ENCODE peak calls at places on chromosome 18, in seven cellular contexts. One of them, this sample, is unnamed.
A peak's percentile ranks its signal among the peaks of the same experiment; 100 is the strongest.

GRCh38 chr18:3612315-3612714 is 162.3 kb downstream of the TGIF1 start:
- DNase-seq in KG1: no peak
- DNase-seq in upper lobe of right lung: no peak
- DNase-seq in foreskin fibroblast: no peak
- DNase-seq in astrocyte: no peak
- DNase-seq in SW480: peak; percentile 46
- DNase-seq in B cell: no peak
- DNase-seq in this sample: no peak

GRCh38 chr18:47263197-47263827 is 11.9 kb upstream of the SKOR2 start:
- DNase-seq in SW480: no peak
- DNase-seq in KG1: no peak
- DNase-seq in foreskin fibroblast: no peak
- DNase-seq in B cell: no peak
- DNase-seq in astrocyte: no peak
- DNase-seq in upper lobe of right lung: no peak
- DNase-seq in this sample: no peak

GRCh38 chr18:70452501-70452900 is 163.7 kb downstream of the SOCS6 start:
- DNase-seq in astrocyte: no peak
- DNase-seq in foreskin fibroblast: no peak
- DNase-seq in B cell: no peak
- DNase-seq in upper lobe of right lung: no peak
- DNase-seq in KG1: no peak
- DNase-seq in SW480: no peak
- DNase-seq in this sample: no peak

GRCh38 chr18:74266161-74266560 is 25.6 kb downstream of the CYB5A start:
- DNase-seq in upper lobe of right lung: no peak
- DNase-seq in SW480: no peak
- DNase-seq in astrocyte: peak; percentile 58
- DNase-seq in foreskin fibroblast: no peak
- DNase-seq in B cell: no peak
- DNase-seq in KG1: no peak
- DNase-seq in this sample: no peak

GRCh38 chr18:58609536-58609993 is 19.3 kb downstream of the ALPK2 start:
- DNase-seq in SW480: no peak
- DNase-seq in upper lobe of right lung: no peak
- DNase-seq in KG1: no peak
- DNase-seq in astrocyte: no peak
- DNase-seq in foreskin fibroblast: no peak
- DNase-seq in B cell: peak; percentile 47
- DNase-seq in this sample: no peak

GRCh38 chr18:21955757-21956652 is 213.4 kb upstream of the GATA6 start:
- DNase-seq in astrocyte: peak; percentile 30
- DNase-seq in upper lobe of right lung: peak; percentile 91
- DNase-seq in KG1: peak; percentile 8
- DNase-seq in foreskin fibroblast: peak; percentile 43
- DNase-seq in B cell: peak; percentile 78
- DNase-seq in SW480: peak; percentile 47
- DNase-seq in this sample: peak; percentile 47

GRCh38 chr18:58496231-58496630 is 132.7 kb downstream of the ALPK2 start:
- DNase-seq in astrocyte: peak; percentile 55
- DNase-seq in upper lobe of right lung: peak; percentile 1
- DNase-seq in B cell: no peak
- DNase-seq in KG1: no peak
- DNase-seq in foreskin fibroblast: no peak
- DNase-seq in SW480: no peak
- DNase-seq in this sample: no peak

GRCh38 chr18:65221736-65222135 is 529.1 kb upstream of the CDH7 start:
- DNase-seq in KG1: no peak
- DNase-seq in B cell: no peak
- DNase-seq in astrocyte: no peak
- DNase-seq in SW480: no peak
- DNase-seq in upper lobe of right lung: no peak
- DNase-seq in foreskin fibroblast: no peak
- DNase-seq in this sample: no peak

GRCh38 chr18:38981382-38981781 is 1415.8 kb upstream of the CELF4 start:
- DNase-seq in KG1: no peak
- DNase-seq in upper lobe of right lung: no peak
- DNase-seq in astrocyte: no peak
- DNase-seq in SW480: no peak
- DNase-seq in B cell: no peak
- DNase-seq in foreskin fibroblast: no peak
- DNase-seq in this sample: no peak

GRCh38 chr18:49819768-49820662 is 6.7 kb upstream of the ACAA2 start:
- DNase-seq in astrocyte: peak; percentile 30
- DNase-seq in upper lobe of right lung: no peak
- DNase-seq in KG1: peak; percentile 15
- DNase-seq in SW480: no peak
- DNase-seq in foreskin fibroblast: no peak
- DNase-seq in B cell: no peak
- DNase-seq in this sample: no peak

GRCh38 chr18:76442413-76443171 is 52.5 kb downstream of the ZNF516 start:
- DNase-seq in foreskin fibroblast: no peak
- DNase-seq in KG1: no peak
- DNase-seq in SW480: no peak
- DNase-seq in B cell: no peak
- DNase-seq in astrocyte: no peak
- DNase-seq in upper lobe of right lung: peak; percentile 58
- DNase-seq in this sample: no peak

GRCh38 chr18:36532394-36532793 is 234.9 kb downstream of the FHOD3 start:
- DNase-seq in SW480: no peak
- DNase-seq in B cell: no peak
- DNase-seq in foreskin fibroblast: peak; percentile 12
- DNase-seq in astrocyte: peak; percentile 82
- DNase-seq in upper lobe of right lung: no peak
- DNase-seq in KG1: no peak
- DNase-seq in this sample: no peak

GRCh38 chr18:49447810-49448745 is 12.4 kb downstream of the DYM start:
- DNase-seq in upper lobe of right lung: no peak
- DNase-seq in SW480: peak; percentile 4
- DNase-seq in B cell: peak; percentile 45
- DNase-seq in foreskin fibroblast: peak; percentile 66
- DNase-seq in KG1: no peak
- DNase-seq in astrocyte: peak; percentile 10
- DNase-seq in this sample: no peak

GRCh38 chr18:79785831-79786230 is 11.9 kb upstream of the KCNG2 start:
- DNase-seq in SW480: no peak
- DNase-seq in upper lobe of right lung: peak; percentile 10
- DNase-seq in B cell: no peak
- DNase-seq in astrocyte: no peak
- DNase-seq in foreskin fibroblast: no peak
- DNase-seq in KG1: no peak
- DNase-seq in this sample: no peak

GRCh38 chr18:8341481-8342230 is 267.6 kb upstream of the RAB12 start:
- DNase-seq in astrocyte: peak; percentile 75
- DNase-seq in upper lobe of right lung: no peak
- DNase-seq in B cell: no peak
- DNase-seq in SW480: no peak
- DNase-seq in foreskin fibroblast: peak; percentile 30
- DNase-seq in KG1: no peak
- DNase-seq in this sample: peak; percentile 25

GRCh38 chr18:60331890-60332289 is 40.7 kb downstream of the MC4R start:
- DNase-seq in foreskin fibroblast: no peak
- DNase-seq in B cell: no peak
- DNase-seq in astrocyte: no peak
- DNase-seq in KG1: no peak
- DNase-seq in upper lobe of right lung: no peak
- DNase-seq in SW480: no peak
- DNase-seq in this sample: no peak

GRCh38 chr18:80249217-80250093 is 2.1 kb upstream of the PARD6G start:
- DNase-seq in B cell: no peak
- DNase-seq in astrocyte: peak; percentile 55
- DNase-seq in foreskin fibroblast: no peak
- DNase-seq in upper lobe of right lung: no peak
- DNase-seq in KG1: no peak
- DNase-seq in SW480: no peak
- DNase-seq in this sample: no peak

GRCh38 chr18:67367540-67367939 is 149.0 kb downstream of the DSEL start:
- DNase-seq in KG1: no peak
- DNase-seq in foreskin fibroblast: no peak
- DNase-seq in astrocyte: peak; percentile 14
- DNase-seq in SW480: no peak
- DNase-seq in B cell: no peak
- DNase-seq in upper lobe of right lung: no peak
- DNase-seq in this sample: no peak

GRCh38 chr18:74995404-74995737 is 213.6 kb downstream of the PTGR3 start:
- DNase-seq in upper lobe of right lung: no peak
- DNase-seq in astrocyte: no peak
- DNase-seq in B cell: no peak
- DNase-seq in KG1: no peak
- DNase-seq in foreskin fibroblast: no peak
- DNase-seq in SW480: no peak
- DNase-seq in this sample: no peak

GRCh38 chr18:56873441-56874140 is 222.4 kb downstream of the WDR7 start:
- DNase-seq in SW480: no peak
- DNase-seq in astrocyte: no peak
- DNase-seq in foreskin fibroblast: no peak
- DNase-seq in upper lobe of right lung: no peak
- DNase-seq in B cell: no peak
- DNase-seq in KG1: no peak
- DNase-seq in this sample: no peak

GRCh38 chr18:61635901-61636528 is 256.8 kb downstream of the RNF152 start:
- DNase-seq in foreskin fibroblast: peak; percentile 35
- DNase-seq in upper lobe of right lung: peak; percentile 59
- DNase-seq in SW480: peak; percentile 6
- DNase-seq in KG1: peak; percentile 27
- DNase-seq in B cell: peak; percentile 7
- DNase-seq in astrocyte: peak; percentile 14
- DNase-seq in this sample: no peak

GRCh38 chr18:80086281-80086680 is 22.8 kb upstream of the ADNP2 start:
- DNase-seq in upper lobe of right lung: no peak
- DNase-seq in KG1: no peak
- DNase-seq in foreskin fibroblast: no peak
- DNase-seq in B cell: no peak
- DNase-seq in SW480: no peak
- DNase-seq in astrocyte: no peak
- DNase-seq in this sample: no peak

GRCh38 chr18:10386956-10387355 is 67.5 kb upstream of the APCDD1 start:
- DNase-seq in upper lobe of right lung: no peak
- DNase-seq in KG1: no peak
- DNase-seq in B cell: no peak
- DNase-seq in SW480: no peak
- DNase-seq in astrocyte: peak; percentile 68
- DNase-seq in foreskin fibroblast: no peak
- DNase-seq in this sample: no peak

GRCh38 chr18:35289293-35290069 is 548 bp downstream of the ZSCAN30 start:
- DNase-seq in SW480: peak; percentile 7
- DNase-seq in B cell: no peak
- DNase-seq in astrocyte: no peak
- DNase-seq in foreskin fibroblast: peak; percentile 32
- DNase-seq in KG1: no peak
- DNase-seq in upper lobe of right lung: peak; percentile 67
- DNase-seq in this sample: no peak

GRCh38 chr18:9757851-9758587 is 49.9 kb downstream of the RAB31 start:
- DNase-seq in astrocyte: peak; percentile 77
- DNase-seq in B cell: no peak
- DNase-seq in KG1: no peak
- DNase-seq in upper lobe of right lung: no peak
- DNase-seq in SW480: no peak
- DNase-seq in foreskin fibroblast: no peak
- DNase-seq in this sample: no peak

GRCh38 chr18:46264255-46264654 is 160.1 kb downstream of the HAUS1 start:
- DNase-seq in B cell: no peak
- DNase-seq in foreskin fibroblast: no peak
- DNase-seq in astrocyte: no peak
- DNase-seq in KG1: no peak
- DNase-seq in upper lobe of right lung: no peak
- DNase-seq in SW480: no peak
- DNase-seq in this sample: no peak

GRCh38 chr18:43578636-43579203 is 301.4 kb upstream of the SYT4 start:
- DNase-seq in upper lobe of right lung: no peak
- DNase-seq in B cell: no peak
- DNase-seq in foreskin fibroblast: no peak
- DNase-seq in KG1: no peak
- DNase-seq in SW480: no peak
- DNase-seq in astrocyte: peak; percentile 16
- DNase-seq in this sample: no peak

GRCh38 chr18:52216104-52216503 is 123.9 kb upstream of the DCC start:
- DNase-seq in upper lobe of right lung: no peak
- DNase-seq in astrocyte: no peak
- DNase-seq in SW480: no peak
- DNase-seq in KG1: no peak
- DNase-seq in B cell: no peak
- DNase-seq in foreskin fibroblast: no peak
- DNase-seq in this sample: no peak

GRCh38 chr18:9328776-9329175 is 5.8 kb upstream of the TWSG1 start:
- DNase-seq in KG1: no peak
- DNase-seq in SW480: no peak
- DNase-seq in foreskin fibroblast: peak; percentile 47
- DNase-seq in B cell: no peak
- DNase-seq in upper lobe of right lung: no peak
- DNase-seq in astrocyte: no peak
- DNase-seq in this sample: no peak

GRCh38 chr18:39655341-39655740 is 2089.7 kb upstream of the CELF4 start:
- DNase-seq in SW480: no peak
- DNase-seq in B cell: no peak
- DNase-seq in upper lobe of right lung: no peak
- DNase-seq in KG1: no peak
- DNase-seq in astrocyte: no peak
- DNase-seq in foreskin fibroblast: no peak
- DNase-seq in this sample: no peak

GRCh38 chr18:6210349-6211173 is 204.2 kb downstream of the L3MBTL4 start:
- DNase-seq in KG1: no peak
- DNase-seq in astrocyte: no peak
- DNase-seq in B cell: no peak
- DNase-seq in SW480: no peak
- DNase-seq in foreskin fibroblast: no peak
- DNase-seq in upper lobe of right lung: no peak
- DNase-seq in this sample: no peak

GRCh38 chr18:64082054-64082453 is 66.8 kb downstream of the LINC00305 start:
- DNase-seq in KG1: no peak
- DNase-seq in SW480: no peak
- DNase-seq in upper lobe of right lung: no peak
- DNase-seq in B cell: no peak
- DNase-seq in foreskin fibroblast: no peak
- DNase-seq in astrocyte: no peak
- DNase-seq in this sample: no peak

GRCh38 chr18:8813621-8814020 is 108.3 kb downstream of the MTCL1 start:
- DNase-seq in foreskin fibroblast: peak; percentile 46
- DNase-seq in astrocyte: peak; percentile 74
- DNase-seq in B cell: no peak
- DNase-seq in SW480: no peak
- DNase-seq in KG1: no peak
- DNase-seq in upper lobe of right lung: no peak
- DNase-seq in this sample: no peak

GRCh38 chr18:49812321-49813070 is 837 bp downstream of the ACAA2 start:
- DNase-seq in KG1: no peak
- DNase-seq in astrocyte: peak; percentile 24
- DNase-seq in foreskin fibroblast: no peak
- DNase-seq in SW480: no peak
- DNase-seq in upper lobe of right lung: no peak
- DNase-seq in B cell: no peak
- DNase-seq in this sample: no peak

GRCh38 chr18:56516769-56517168 is 121.6 kb downstream of the TXNL1 start:
- DNase-seq in upper lobe of right lung: no peak
- DNase-seq in foreskin fibroblast: no peak
- DNase-seq in KG1: no peak
- DNase-seq in B cell: no peak
- DNase-seq in SW480: no peak
- DNase-seq in astrocyte: peak; percentile 92
- DNase-seq in this sample: no peak

GRCh38 chr18:9741821-9742541 is 33.9 kb downstream of the RAB31 start:
- DNase-seq in upper lobe of right lung: no peak
- DNase-seq in astrocyte: no peak
- DNase-seq in KG1: no peak
- DNase-seq in SW480: peak; percentile 73
- DNase-seq in B cell: no peak
- DNase-seq in foreskin fibroblast: peak; percentile 27
- DNase-seq in this sample: no peak

GRCh38 chr18:48996901-48997463 is 46.2 kb upstream of the SMAD7 start:
- DNase-seq in upper lobe of right lung: no peak
- DNase-seq in foreskin fibroblast: peak; percentile 80
- DNase-seq in astrocyte: peak; percentile 89
- DNase-seq in KG1: no peak
- DNase-seq in B cell: no peak
- DNase-seq in SW480: peak; percentile 69
- DNase-seq in this sample: no peak